ENCODE peak calls at places on chromosomes 6 and 20, in ten cellular contexts. B is colonic mucosa, V is AG10803, E is cardiac muscle cell, U is left ventricle myocardium inferior, I is cardiac fibroblast, J is HepG2, D is left lung, P is astrocyte of the spinal cord, A is fibroblast of mammary gland. L is an unnamed sample.

GRCh38 chr6:131029661-131030297 is 33.3 kb downstream of the EPB41L2 start:
- DNase-seq in B (no peak), V (peak), E (peak), U (no peak), I (peak), J (no peak), D (no peak), P (peak), A (peak), L (peak)

GRCh38 chr6:57313711-57314471 is 3.5 kb upstream of the PRIM2 start:
- DNase-seq in B (peak), V (peak), E (no peak), U (no peak), I (peak), J (no peak), D (no peak), P (peak), A (peak), L (peak)

GRCh38 chr20:45796336-45797070 is 4.7 kb downstream of the DNTTIP1 start:
- DNase-seq in B (no peak), V (no peak), E (no peak), U (no peak), I (no peak), J (no peak), D (no peak), P (no peak), A (no peak), L (no peak)

GRCh38 chr6:29965873-29966601 is 23.7 kb downstream of the HLA-A start:
- DNase-seq in B (peak), V (peak), E (peak), U (peak), I (peak), J (peak), D (peak), P (peak), A (peak), L (peak)

GRCh38 chr6:41046084-41046483 is 3.8 kb downstream of the TSPO2 start:
- DNase-seq in B (no peak), V (no peak), E (no peak), U (no peak), I (no peak), J (no peak), D (no peak), P (no peak), A (no peak), L (no peak)

GRCh38 chr20:47352332-47353223 is 3.9 kb downstream of the ZMYND8 start:
- DNase-seq in B (peak), V (no peak), E (no peak), U (peak), I (peak), J (no peak), D (peak), P (peak), A (no peak), L (peak)

GRCh38 chr6:167963589-167964057 is 33.8 kb upstream of the KIF25 start:
- DNase-seq in B (no peak), V (no peak), E (no peak), U (no peak), I (no peak), J (peak), D (no peak), P (no peak), A (no peak), L (no peak)

GRCh38 chr6:56765494-56765893 is 122.8 kb upstream of the DST start:
- DNase-seq in B (no peak), V (no peak), E (no peak), U (no peak), I (no peak), J (no peak), D (no peak), P (no peak), A (peak), L (no peak)

GRCh38 chr6:71127374-71127773 is 161.2 kb upstream of the OGFRL1 start:
- DNase-seq in B (no peak), V (no peak), E (peak), U (no peak), I (peak), J (no peak), D (no peak), P (no peak), A (no peak), L (no peak)

GRCh38 chr6:142323377-142323776 is 21.6 kb downstream of the ADGRG6 start:
- DNase-seq in B (peak), V (no peak), E (no peak), U (no peak), I (no peak), J (peak), D (no peak), P (peak), A (no peak), L (peak)

GRCh38 chr6:64681416-64682160 is 1025.4 kb downstream of the EYS start:
- DNase-seq in B (no peak), V (no peak), E (no peak), U (no peak), I (peak), J (no peak), D (peak), P (no peak), A (no peak), L (no peak)

GRCh38 chr6:128950864-128951263 is 67.9 kb downstream of the LAMA2 start:
- DNase-seq in B (no peak), V (no peak), E (no peak), U (no peak), I (no peak), J (no peak), D (no peak), P (no peak), A (no peak), L (no peak)
- H3K4me3 ChIP-seq in B (no peak), V (no peak), E (no peak), U (no peak), I (no peak), J (no peak), D (no peak), P (no peak), A (no peak), L (no peak)

DNA sequence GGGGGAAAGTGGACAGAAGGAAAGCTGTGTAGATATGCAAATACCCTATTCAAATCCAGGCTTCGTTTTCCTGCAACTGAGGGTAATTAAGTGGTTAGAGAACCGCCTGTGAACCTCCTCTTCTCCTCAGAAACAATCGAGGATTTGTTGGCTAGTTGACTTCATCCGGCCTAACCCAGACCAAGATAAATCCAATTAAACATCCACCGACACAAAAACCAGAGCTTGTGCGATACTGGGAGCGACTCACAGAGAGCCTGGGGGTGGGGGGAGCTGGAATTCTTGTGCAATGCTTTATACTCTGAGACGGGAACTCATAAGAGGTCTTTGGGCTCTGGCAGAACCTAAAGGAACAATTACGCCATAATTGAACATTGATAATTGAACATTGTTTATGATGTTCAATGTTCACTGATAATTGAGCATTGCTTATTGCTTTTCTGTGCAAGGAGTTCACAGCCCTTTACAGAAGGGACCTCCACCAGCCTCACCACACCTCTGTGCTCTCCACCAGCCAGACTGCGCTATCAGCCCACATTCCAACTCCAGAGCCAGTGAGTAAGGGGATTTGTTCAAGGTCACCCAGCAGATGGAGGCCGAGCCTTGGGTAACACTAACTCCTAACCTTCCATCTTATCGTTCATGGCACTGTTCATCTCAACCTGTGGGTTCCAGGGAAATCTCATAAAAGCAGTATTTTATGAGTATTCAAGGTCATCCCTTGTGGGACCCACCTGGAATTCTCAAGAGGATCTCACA is 429.6 kb upstream of the JARID2 start:
- DNase-seq in B (no peak), V (no peak), E (peak), U (no peak), I (peak), J (no peak), D (no peak), P (peak), A (peak), L (no peak)
- TF ChIP-seq CTCF in B (no peak), V (no peak), E (no peak), U (no peak), I (no peak), J (no peak), D (no peak), P (no peak), A (no peak), L (no peak)

GRCh38 chr6:83294676-83295075 is 101.5 kb downstream of the RWDD2A start:
- DNase-seq in B (no peak), V (no peak), E (no peak), U (no peak), I (no peak), J (no peak), D (no peak), P (no peak), A (no peak), L (no peak)

DNA sequence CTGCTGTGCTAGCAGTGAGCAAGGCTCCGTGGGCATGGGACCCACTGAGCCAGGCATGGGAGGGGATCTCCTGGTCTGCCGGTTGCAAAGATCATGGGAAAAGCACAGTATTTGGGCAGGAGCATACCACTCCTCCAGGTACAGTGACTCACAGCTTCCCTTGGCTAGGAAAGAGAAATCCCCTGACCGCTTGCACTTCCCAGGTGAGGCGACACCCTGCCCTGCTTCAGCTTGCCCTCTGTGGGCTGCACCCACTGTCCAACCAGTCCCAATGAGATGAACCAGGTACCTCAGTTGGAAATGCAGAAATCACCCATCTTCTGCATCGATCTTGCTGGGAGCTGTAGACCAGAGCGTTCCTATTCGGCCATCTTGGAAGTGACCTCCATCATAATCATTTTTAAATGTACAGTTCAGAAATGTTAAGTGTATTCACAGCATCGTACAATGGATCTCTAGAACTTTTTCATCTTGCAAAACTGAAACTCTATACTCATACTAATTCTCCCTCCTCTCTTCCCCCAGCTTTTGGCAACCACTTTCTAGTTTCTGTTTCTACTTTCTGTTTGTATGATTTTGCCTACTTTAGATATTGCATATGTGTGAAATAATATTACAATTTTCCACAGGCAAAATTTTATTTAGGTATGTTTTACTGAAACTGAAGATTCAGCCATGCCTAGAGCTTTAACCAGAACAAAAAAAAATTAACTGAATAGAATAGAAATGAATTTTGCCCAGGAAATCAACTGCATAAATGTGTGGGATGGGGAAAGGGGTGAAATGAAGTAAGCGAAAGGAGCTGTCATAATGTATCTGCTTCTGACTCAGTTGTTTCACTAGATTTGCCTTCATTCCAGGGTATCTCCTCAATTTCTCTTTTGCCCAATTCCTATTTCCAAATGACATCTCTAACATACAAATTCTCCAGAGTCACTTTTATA is 100.0 kb downstream of the RWDD2A start:
- DNase-seq in B (no peak), V (no peak), E (no peak), U (no peak), I (no peak), J (no peak), D (no peak), P (no peak), A (no peak), L (no peak)
- H3K4me3 ChIP-seq in B (no peak), V (no peak), E (no peak), U (no peak), I (no peak), J (peak), D (no peak), P (no peak), A (no peak), L (no peak)

GRCh38 chr20:33394718-33395117 is 6.6 kb downstream of the CDK5RAP1 start:
- DNase-seq in B (no peak), V (no peak), E (no peak), U (no peak), I (no peak), J (peak), D (no peak), P (no peak), A (no peak), L (no peak)
- TF ChIP-seq CTCF in B (no peak), V (no peak), E (peak), U (peak), I (no peak), J (peak), D (no peak), P (no peak), A (peak), L (no peak)

GRCh38 chr6:2989332-2990178 is 10.1 kb upstream of the NQO2 start:
- DNase-seq in B (peak), V (peak), E (peak), U (peak), I (peak), J (peak), D (no peak), P (peak), A (peak), L (peak)

GRCh38 chr6:2992330-2992979 is 7.2 kb upstream of the NQO2 start:
- DNase-seq in B (no peak), V (no peak), E (no peak), U (no peak), I (no peak), J (no peak), D (no peak), P (no peak), A (no peak), L (no peak)

GRCh38 chr6:2990179-2990931 is 9.3 kb upstream of the NQO2 start:
- DNase-seq in B (peak), V (peak), E (peak), U (no peak), I (peak), J (no peak), D (no peak), P (peak), A (peak), L (peak)

GRCh38 chr6:2988426-2989331 is 11.0 kb upstream of the NQO2 start:
- DNase-seq in B (peak), V (peak), E (peak), U (peak), I (peak), J (peak), D (peak), P (peak), A (peak), L (peak)

GRCh38 chr6:2990932-2991506 is 8.7 kb upstream of the NQO2 start:
- DNase-seq in B (no peak), V (no peak), E (no peak), U (no peak), I (no peak), J (no peak), D (no peak), P (no peak), A (no peak), L (no peak)
- H3K4me3 ChIP-seq in B (peak), V (peak), E (peak), U (peak), I (peak), J (peak), D (peak), P (peak), A (peak), L (peak)

GRCh38 chr20:63498950-63499332 is at the start of gene EEF1A2:
- DNase-seq in B (no peak), V (no peak), E (peak), U (peak), I (no peak), J (no peak), D (peak), P (no peak), A (no peak), L (no peak)
- TF ChIP-seq CTCF in B (no peak), V (no peak), E (no peak), U (peak), I (no peak), J (peak), D (no peak), P (peak), A (no peak), L (no peak)

GRCh38 chr20:24384865-24385264 is 84.6 kb upstream of the SYNDIG1 start:
- DNase-seq in B (no peak), V (no peak), E (no peak), U (no peak), I (no peak), J (no peak), D (no peak), P (no peak), A (no peak), L (no peak)

GRCh38 chr20:24381886-24382285 is 87.5 kb upstream of the SYNDIG1 start:
- DNase-seq in B (no peak), V (no peak), E (no peak), U (no peak), I (no peak), J (no peak), D (no peak), P (no peak), A (no peak), L (no peak)

GRCh38 chr20:24379116-24379927 is 90.1 kb upstream of the SYNDIG1 start:
- DNase-seq in B (no peak), V (peak), E (no peak), U (peak), I (peak), J (no peak), D (no peak), P (peak), A (peak), L (peak)

GRCh38 chr20:24382775-24383174 is 86.7 kb upstream of the SYNDIG1 start:
- DNase-seq in B (no peak), V (no peak), E (peak), U (no peak), I (no peak), J (no peak), D (no peak), P (no peak), A (no peak), L (no peak)

DNA sequence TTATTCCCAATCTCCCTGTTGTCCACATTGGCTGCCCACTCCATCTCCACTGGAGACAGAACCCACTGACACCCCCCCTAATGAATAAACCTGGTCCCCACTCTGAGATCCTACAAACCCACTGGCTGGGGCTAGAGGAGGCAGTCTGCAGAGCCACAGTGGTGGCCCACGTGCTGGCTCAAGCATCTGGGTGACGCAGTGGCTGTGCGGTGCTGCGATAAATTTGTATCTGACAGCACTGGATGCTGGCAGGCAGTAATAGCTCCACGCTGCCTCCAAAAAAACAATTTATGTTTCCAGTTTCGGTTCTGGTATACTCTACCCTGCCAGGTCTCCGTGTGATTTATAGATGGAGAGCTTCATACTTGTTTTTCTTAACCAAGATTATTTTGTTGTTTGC is 87.1 kb upstream of the SYNDIG1 start:
- DNase-seq in B (no peak), V (peak), E (no peak), U (no peak), I (no peak), J (no peak), D (no peak), P (no peak), A (no peak), L (no peak)
- H3K4me3 ChIP-seq in B (no peak), V (no peak), E (no peak), U (no peak), I (no peak), J (no peak), D (no peak), P (no peak), A (no peak), L (no peak)

GRCh38 chr6:36734486-36735060 is 36.9 kb downstream of the RAB44 start:
- DNase-seq in B (no peak), V (no peak), E (no peak), U (no peak), I (no peak), J (no peak), D (no peak), P (no peak), A (no peak), L (no peak)

GRCh38 chr6:36733300-36733699 is 35.7 kb downstream of the RAB44 start:
- DNase-seq in B (no peak), V (no peak), E (no peak), U (peak), I (no peak), J (no peak), D (no peak), P (no peak), A (no peak), L (peak)

GRCh38 chr6:36738108-36738507 is 40.5 kb downstream of the RAB44 start:
- DNase-seq in B (no peak), V (no peak), E (no peak), U (no peak), I (no peak), J (no peak), D (no peak), P (no peak), A (no peak), L (no peak)

GRCh38 chr6:36737043-36737785 is 39.6 kb downstream of the RAB44 start:
- DNase-seq in B (no peak), V (no peak), E (no peak), U (no peak), I (no peak), J (no peak), D (no peak), P (no peak), A (no peak), L (no peak)

DNA sequence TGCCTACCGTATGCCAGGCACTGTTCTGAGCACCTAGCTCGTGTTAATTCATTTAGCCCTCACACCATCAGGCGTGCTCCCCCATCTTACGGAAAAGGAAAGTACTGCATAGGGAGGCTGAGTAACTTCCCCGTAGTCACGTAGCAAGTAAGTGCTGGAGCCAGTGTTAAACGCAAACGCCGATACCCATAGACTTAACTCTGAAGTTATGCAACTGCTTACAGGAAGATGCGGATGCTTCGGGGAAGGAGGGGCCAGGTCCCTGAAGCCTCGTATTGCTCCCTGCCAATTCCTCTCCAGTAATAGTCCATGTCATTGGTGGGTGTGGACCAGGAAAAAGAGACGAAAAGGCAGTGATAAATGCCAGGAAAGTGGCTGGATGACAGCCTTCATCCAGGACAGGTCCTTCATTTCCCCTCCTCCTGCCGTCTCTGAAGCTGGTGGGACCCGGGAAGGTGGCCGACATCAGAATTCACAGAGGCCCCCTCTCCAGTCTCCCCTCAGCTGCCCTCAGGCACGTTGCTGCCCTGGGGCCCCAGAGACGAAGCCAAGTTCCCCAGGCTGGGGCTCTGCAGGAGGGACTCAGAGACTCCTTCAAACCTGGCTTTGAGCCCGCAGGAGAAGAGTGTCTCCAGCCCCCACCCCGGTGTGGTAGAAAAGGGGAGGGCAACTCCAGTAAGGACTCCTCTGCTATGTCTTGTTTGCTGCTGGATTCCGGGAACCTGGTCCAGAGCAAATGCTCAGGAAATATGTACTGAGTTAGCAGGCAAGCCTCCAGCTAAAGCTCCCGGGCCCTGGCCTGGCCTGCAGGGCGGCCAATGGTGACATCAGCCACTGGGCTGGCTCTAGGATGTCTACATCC is 37.7 kb downstream of the RAB44 start:
- DNase-seq in B (peak), V (peak), E (peak), U (peak), I (peak), J (no peak), D (no peak), P (peak), A (peak), L (peak)
- TF ChIP-seq CTCF in B (no peak), V (peak), E (peak), U (peak), I (no peak), J (no peak), D (no peak), P (no peak), A (peak), L (peak)